ENCODE peak calls at places on chromosome 16, in seven cellular contexts. C is H1, N is transverse colon, U is uterus, I is A549, O is prostate gland, X is HCT116. Z is an unnamed sample.

GRCh38 chr16:66924527-66925321 is 611 bp downstream of the RRAD start:
- DNase-seq in C (no peak), N (peak; percentile 67), U (no peak), I (peak; percentile 81), O (no peak), X (no peak), Z (no peak)

GRCh38 chr16:528111-529011 is 849 bp downstream of the CAPN15 start:
- DNase-seq in C (no peak), N (peak; percentile 87), U (peak; percentile 44), I (no peak), O (no peak), X (no peak), Z (no peak)

GRCh38 chr16:50245417-50246298 is 20.7 kb upstream of the ADCY7 start:
- DNase-seq in C (no peak), N (peak; percentile 68), U (no peak), I (peak; percentile 81), O (no peak), X (peak; percentile 39), Z (no peak)

GRCh38 chr16:84284168-84284722 is 10.4 kb upstream of the WFDC1 start:
- DNase-seq in C (no peak), N (peak; percentile 61), U (peak; percentile 61), I (no peak), O (no peak), X (no peak), Z (no peak)

GRCh38 chr16:86985656-86986030 is 331.5 kb downstream of the C16orf95 start:
- DNase-seq in C (no peak), N (no peak), U (no peak), I (no peak), O (no peak), X (no peak), Z (no peak)

GRCh38 chr16:49826515-49826914 is 29.4 kb downstream of the ZNF423 start:
- DNase-seq in C (no peak), N (no peak), U (no peak), I (no peak), O (no peak), X (no peak), Z (no peak)

GRCh38 chr16:13808075-13808474 is 111.9 kb upstream of the ERCC4 start:
- DNase-seq in C (no peak), N (no peak), U (no peak), I (no peak), O (no peak), X (no peak), Z (no peak)

GRCh38 chr16:12141556-12141955 is 165.0 kb downstream of the SNX29 start:
- DNase-seq in C (no peak), N (no peak), U (no peak), I (no peak), O (no peak), X (no peak), Z (no peak)

GRCh38 chr16:11232302-11232851 is 23.6 kb downstream of the SOCS1 start:
- DNase-seq in C (no peak), N (no peak), U (no peak), I (no peak), O (no peak), X (no peak), Z (no peak)

GRCh38 chr16:58428621-58429557 is 36.6 kb downstream of the GINS3 start:
- DNase-seq in C (no peak), N (no peak), U (no peak), I (no peak), O (no peak), X (no peak), Z (no peak)

GRCh38 chr16:85995591-85996461 is 96.9 kb downstream of the IRF8 start:
- DNase-seq in C (no peak), N (no peak), U (no peak), I (no peak), O (no peak), X (no peak), Z (no peak)

GRCh38 chr16:4313563-4314531 is 2.0 kb upstream of the GLIS2 start:
- DNase-seq in C (no peak), N (peak; percentile 50), U (no peak), I (peak; percentile 97), O (no peak), X (peak; percentile 64), Z (no peak)

GRCh38 chr16:59601452-59601851 is 867.3 kb upstream of the GOT2 start:
- DNase-seq in C (no peak), N (no peak), U (no peak), I (no peak), O (no peak), X (no peak), Z (no peak)

GRCh38 chr16:67431805-67432476 is 1.0 kb downstream of the HSD11B2 start:
- DNase-seq in C (no peak), N (no peak), U (no peak), I (no peak), O (no peak), X (no peak), Z (no peak)

GRCh38 chr16:55471448-55472097 is 7.4 kb upstream of the MMP2 start:
- DNase-seq in C (no peak), N (no peak), U (no peak), I (no peak), O (no peak), X (peak; percentile 13), Z (peak; percentile 57)

GRCh38 chr16:2671741-2672140 is 10.6 kb upstream of the KCTD5 start:
- DNase-seq in C (no peak), N (no peak), U (no peak), I (no peak), O (no peak), X (no peak), Z (no peak)

GRCh38 chr16:73457851-73458250 is 409.9 kb upstream of the ZFHX3 start:
- DNase-seq in C (no peak), N (no peak), U (no peak), I (no peak), O (no peak), X (no peak), Z (no peak)

GRCh38 chr16:84509032-84509950 is 4.8 kb upstream of the MEAK7 start:
- DNase-seq in C (no peak), N (no peak), U (no peak), I (no peak), O (no peak), X (no peak), Z (no peak)

GRCh38 chr16:86517652-86518258 is 7.4 kb downstream of the FOXF1 start:
- DNase-seq in C (no peak), N (peak; percentile 64), U (peak; percentile 44), I (peak; percentile 73), O (peak; percentile 46), X (peak; percentile 51), Z (no peak)

GRCh38 chr16:57271867-57272495 is 12.5 kb downstream of the PLLP start:
- DNase-seq in C (no peak), N (no peak), U (no peak), I (no peak), O (no peak), X (no peak), Z (no peak)

GRCh38 chr16:57273359-57273758 is 11.1 kb downstream of the PLLP start:
- DNase-seq in C (no peak), N (no peak), U (no peak), I (no peak), O (no peak), X (no peak), Z (no peak)

GRCh38 chr16:57271063-57271345 is 13.5 kb downstream of the PLLP start:
- DNase-seq in C (no peak), N (no peak), U (no peak), I (no peak), O (no peak), X (no peak), Z (no peak)

GRCh38 chr16:57276596-57276995 is 7.9 kb downstream of the PLLP start:
- DNase-seq in C (no peak), N (no peak), U (no peak), I (no peak), O (peak; percentile 51), X (no peak), Z (no peak)

GRCh38 chr16:57273826-57274225 is 10.6 kb downstream of the PLLP start:
- DNase-seq in C (no peak), N (no peak), U (no peak), I (no peak), O (no peak), X (no peak), Z (no peak)
- H3K4me3 ChIP-seq in C (no peak overlapping the region), N (no peak overlapping the region), U (no peak overlapping the region), I (no peak overlapping the region), O (no peak overlapping the region), X (no peak overlapping the region), Z (no peak overlapping the region)

GRCh38 chr16:22684282-22685161 is 129.4 kb upstream of the HS3ST2 start:
- DNase-seq in C (no peak), N (no peak), U (no peak), I (no peak), O (no peak), X (no peak), Z (no peak)

GRCh38 chr16:22683730-22684280 is 130.2 kb upstream of the HS3ST2 start:
- DNase-seq in C (no peak), N (no peak), U (no peak), I (no peak), O (no peak), X (no peak), Z (no peak)

GRCh38 chr16:22681551-22681880 is 132.4 kb upstream of the HS3ST2 start:
- DNase-seq in C (no peak), N (no peak), U (no peak), I (no peak), O (no peak), X (no peak), Z (no peak)

GRCh38 chr16:22683258-22683657 is 130.7 kb upstream of the HS3ST2 start:
- DNase-seq in C (no peak), N (no peak), U (no peak), I (no peak), O (no peak), X (no peak), Z (no peak)

GRCh38 chr16:22681881-22682291 is 132.1 kb upstream of the HS3ST2 start:
- DNase-seq in C (no peak), N (no peak), U (no peak), I (no peak), O (no peak), X (no peak), Z (no peak)
- H3K4me3 ChIP-seq in C (no peak overlapping the region), N (no peak overlapping the region), U (no peak overlapping the region), I (no peak overlapping the region), O (no peak overlapping the region), X (no peak overlapping the region), Z (no peak overlapping the region)

DNA sequence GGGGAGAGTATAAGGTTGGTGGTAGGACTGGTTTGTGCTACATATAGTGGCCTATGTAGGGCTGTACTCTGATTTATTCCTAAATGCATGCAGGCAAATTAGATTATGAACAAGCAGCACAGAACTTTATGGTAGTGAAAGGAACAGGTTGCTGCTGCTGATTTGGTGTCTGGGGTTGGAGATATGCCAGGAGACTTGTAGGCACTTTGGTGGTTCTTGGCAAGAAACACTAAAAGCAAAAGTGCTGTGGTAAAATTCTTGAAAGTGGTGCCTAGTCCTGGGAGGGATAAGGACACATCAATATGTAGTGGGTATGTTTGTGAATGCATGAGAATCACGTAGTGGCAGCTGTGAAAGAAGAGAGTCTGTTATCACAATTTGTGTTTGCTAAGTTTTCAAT is 2126.0 kb downstream of the TP53TG3F start:
- DNase-seq in C (no peak), N (no peak), U (no peak), I (no peak), O (no peak), X (no peak), Z (no peak)
- H3K4me3 ChIP-seq in C (no peak overlapping the region), N (no peak overlapping the region), U (no peak overlapping the region), I (no peak overlapping the region), O (no peak overlapping the region), X (no peak overlapping the region), Z (no peak overlapping the region)

DNA sequence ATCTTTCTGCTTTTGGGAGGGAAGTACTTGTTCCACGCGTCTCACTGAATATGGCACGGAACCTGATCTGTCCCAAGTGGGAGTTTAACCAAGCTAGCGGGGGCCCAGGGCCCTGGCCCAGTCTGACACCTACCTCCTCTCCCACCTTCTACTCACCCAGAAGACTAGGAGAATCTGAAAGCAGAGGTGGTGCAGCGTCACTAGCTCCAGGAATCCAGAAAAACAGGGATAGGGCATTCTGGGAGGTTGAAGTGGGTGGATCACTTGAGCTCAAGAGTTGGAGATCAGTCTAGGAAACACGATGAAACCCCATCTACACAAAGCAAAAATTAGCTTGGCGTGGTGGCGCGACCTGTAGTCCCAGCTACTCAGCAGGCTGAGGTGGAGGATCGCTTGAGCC is 163.5 kb upstream of the ZNF267 start:
- DNase-seq in C (no peak), N (no peak), U (no peak), I (no peak), O (no peak), X (no peak), Z (no peak)
- H3K4me3 ChIP-seq in C (no peak overlapping the region), N (no peak overlapping the region), U (no peak overlapping the region), I (no peak overlapping the region), O (no peak overlapping the region), X (no peak overlapping the region), Z (no peak overlapping the region)

Z was measured in skeletal muscle cell.